ENCODE peak calls at places on chromosomes 4 and X, in five cellular contexts. Y, O, R, K and U are unnamed samples.

GRCh38 chr4:845233-845835 is 19.4 kb upstream of the CPLX1 start:
- DNase-seq in K (no peak), R (no peak), Y (peak; percentile 61), O (no peak), U (no peak)

GRCh38 chr4:95640337-95640736 is 91.6 kb upstream of the UNC5C start:
- DNase-seq in O (no peak), R (no peak), Y (no peak), K (no peak), U (no peak)

GRCh38 chr4:73617256-73617655 is 3.0 kb downstream of the RASSF6 start:
- DNase-seq in R (no peak), K (no peak), Y (no peak), O (peak; percentile 38), U (peak; percentile 65)

GRCh38 chr4:150960818-150961217 is 54.3 kb downstream of the LRBA start:
- DNase-seq in Y (no peak), K (peak; percentile 4), O (peak; percentile 55), R (no peak), U (peak; percentile 51)

GRCh38 chr4:100198061-100198460 is 7.8 kb upstream of the DDIT4L start:
- DNase-seq in K (no peak), Y (no peak), O (no peak), R (no peak), U (no peak)

GRCh38 chr4:184475096-184475461 is 729 bp upstream of the IRF2 start:
- DNase-seq in R (peak; percentile 66), O (peak; percentile 34), K (peak; percentile 22), Y (peak; percentile 35), U (peak; percentile 32)

GRCh38 chr4:87896020-87896621 is 63.4 kb downstream of the MEPE start:
- DNase-seq in Y (peak; percentile 3), K (no peak), R (no peak), O (peak; percentile 69), U (peak; percentile 97)

GRCh38 chrX:39262641-39263040 is 461.4 kb downstream of the MID1IP1 start:
- DNase-seq in R (no peak), K (no peak), Y (no peak), O (no peak), U (peak; percentile 79)

GRCh38 chr4:122747883-122748282 is 15.4 kb downstream of the BBS12 start:
- DNase-seq in O (peak; percentile 41), K (no peak), Y (peak; percentile 91), R (no peak), U (peak; percentile 68)

GRCh38 chr4:12120968-12121367 is 692.3 kb upstream of the HS3ST1 start:
- DNase-seq in O (no peak), K (no peak), Y (no peak), R (no peak), U (no peak)

GRCh38 chrX:105662248-105662647 is 160.1 kb upstream of the NRK start:
- DNase-seq in R (no peak), O (peak; percentile 75), Y (no peak), K (no peak), U (peak; percentile 18)

GRCh38 chrX:7019555-7019954 is 128.0 kb upstream of the STS start:
- DNase-seq in K (no peak), Y (no peak), O (no peak), R (no peak), U (no peak)

GRCh38 chrX:79081895-79082512 is 62.5 kb upstream of the GPR174 start:
- DNase-seq in Y (peak; percentile 4), R (peak; percentile 21), O (peak; percentile 64), K (no peak), U (peak; percentile 25)

GRCh38 chr4:123977623-123978022 is 581.0 kb downstream of the SPRY1 start:
- DNase-seq in O (no peak), Y (peak; percentile 26), K (no peak), R (no peak), U (peak; percentile 68)

GRCh38 chr4:84796388-84796787 is 170.1 kb downstream of the WDFY3 start:
- DNase-seq in K (no peak), O (no peak), Y (no peak), R (no peak), U (no peak)

GRCh38 chr4:151227731-151228130 is 49.2 kb upstream of the PRSS48 start:
- DNase-seq in R (peak; percentile 61), O (peak; percentile 35), Y (peak; percentile 78), K (no peak), U (peak; percentile 99)

GRCh38 chr4:144699565-144699964 is 53.6 kb downstream of the HHIP start:
- DNase-seq in R (no peak), K (no peak), O (peak; percentile 18), Y (peak; percentile 38), U (peak; percentile 62)

GRCh38 chr4:29046166-29046565 is 1674.0 kb upstream of the PCDH7 start:
- DNase-seq in K (no peak), O (no peak), Y (peak; percentile 92), R (no peak), U (no peak)

GRCh38 chrX:74922922-74923321 is 2.3 kb downstream of the NEXMIF start:
- DNase-seq in R (no peak), O (no peak), Y (no peak), K (no peak), U (no peak)

GRCh38 chrX:1720826-1721225 is 106.0 kb downstream of the ASMT start:
- DNase-seq in Y (no peak), R (no peak), K (no peak), O (no peak), U (no peak)

GRCh38 chr4:52643846-52644245 is 15.3 kb downstream of the USP46 start:
- DNase-seq in R (peak; percentile 53), O (peak; percentile 45), Y (peak; percentile 78), K (no peak), U (peak; percentile 29)

GRCh38 chr4:127624176-127624575 is 8.6 kb upstream of the INTU start:
- DNase-seq in O (no peak), Y (no peak), K (no peak), R (no peak), U (no peak)

GRCh38 chr4:134645778-134646177 is 444.2 kb upstream of the PABPC4L start:
- DNase-seq in K (no peak), R (no peak), O (no peak), Y (no peak), U (no peak)

GRCh38 chr4:38815879-38816782 is 11.5 kb upstream of the TLR1 start:
- DNase-seq in K (no peak), R (no peak), Y (peak; percentile 77), O (no peak), U (peak; percentile 41)

GRCh38 chr4:78954048-78954666 is 14.9 kb upstream of the PAQR3 start:
- DNase-seq in O (peak; percentile 58), Y (no peak), R (no peak), K (no peak), U (peak; percentile 20)

GRCh38 chr4:186307916-186308315 is 41.9 kb downstream of the F11 start:
- DNase-seq in Y (no peak), K (no peak), R (no peak), O (no peak), U (no peak)

GRCh38 chr4:174794706-174795105 is 34.3 kb downstream of the GLRA3 start:
- DNase-seq in O (peak; percentile 90), Y (no peak), R (no peak), K (no peak), U (peak; percentile 37)
- H3K36me3 ChIP-seq in O (no peaks in the 10 kb centered on the region), Y (no peaks in the 10 kb centered on the region), R (no peaks in the 10 kb centered on the region), K (no peaks in the 10 kb centered on the region), U (no peaks in the 10 kb centered on the region)

DNA sequence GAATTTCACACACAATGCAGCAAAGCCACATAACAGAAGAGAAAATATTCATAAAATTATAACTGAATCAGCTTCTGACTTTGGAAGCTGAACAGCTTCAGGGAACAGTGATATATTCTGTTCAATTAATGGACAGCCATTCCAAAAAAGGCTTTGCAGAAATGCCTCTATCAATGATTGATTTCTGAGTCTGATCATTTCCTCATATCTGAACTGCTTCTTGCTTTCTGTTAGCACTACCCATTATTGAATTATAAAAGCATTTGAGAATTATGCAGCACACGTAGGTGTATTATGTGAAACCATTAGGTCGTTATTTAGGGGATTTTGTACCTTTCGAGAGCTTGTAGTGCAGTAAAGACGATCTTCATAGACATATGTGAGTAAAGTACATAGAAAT is 159.6 kb downstream of the STIM2 start:
- DNase-seq in Y (no peak), K (no peak), R (no peak), O (no peak), U (no peak)
- H3K36me3 ChIP-seq in Y (peaks cover 15% of the 10 kb centered on the region), K (peaks cover 29% of the 10 kb centered on the region), R (no peaks in the 10 kb centered on the region), O (no peaks in the 10 kb centered on the region), U (peaks cover 18% of the 10 kb centered on the region)

GRCh38 chrX:150736478-150736877 is 43.3 kb downstream of the MTMR1 start:
- DNase-seq in O (no peak), Y (no peak), R (no peak), K (no peak), U (no peak)
- H3K36me3 ChIP-seq in O (peaks cover 38% of the 10 kb centered on the region), Y (peaks cover 26% of the 10 kb centered on the region), R (no peaks in the 10 kb centered on the region), K (peaks cover 28% of the 10 kb centered on the region), U (peaks cover 11% of the 10 kb centered on the region)

GRCh38 chrX:285076-285677 is 4.0 kb downstream of the PLCXD1 start:
- DNase-seq in Y (no peak), R (no peak), K (no peak), O (no peak), U (no peak)
- H3K36me3 ChIP-seq in Y (peaks cover 35% of the 10 kb centered on the region), R (no peaks in the 10 kb centered on the region), K (peaks cover 19% of the 10 kb centered on the region), O (peaks cover 12% of the 10 kb centered on the region), U (peaks cover 10% of the 10 kb centered on the region)

GRCh38 chr4:1938027-1938426 is 66.8 kb downstream of the NSD2 start:
- DNase-seq in R (no peak), Y (no peak), O (no peak), K (no peak), U (peak; percentile 10)
- H3K36me3 ChIP-seq in R (no peaks in the 10 kb centered on the region), Y (peaks cover 18% of the 10 kb centered on the region), O (peaks cover 25% of the 10 kb centered on the region), K (peaks cover 14% of the 10 kb centered on the region), U (peaks cover 10% of the 10 kb centered on the region)

DNA sequence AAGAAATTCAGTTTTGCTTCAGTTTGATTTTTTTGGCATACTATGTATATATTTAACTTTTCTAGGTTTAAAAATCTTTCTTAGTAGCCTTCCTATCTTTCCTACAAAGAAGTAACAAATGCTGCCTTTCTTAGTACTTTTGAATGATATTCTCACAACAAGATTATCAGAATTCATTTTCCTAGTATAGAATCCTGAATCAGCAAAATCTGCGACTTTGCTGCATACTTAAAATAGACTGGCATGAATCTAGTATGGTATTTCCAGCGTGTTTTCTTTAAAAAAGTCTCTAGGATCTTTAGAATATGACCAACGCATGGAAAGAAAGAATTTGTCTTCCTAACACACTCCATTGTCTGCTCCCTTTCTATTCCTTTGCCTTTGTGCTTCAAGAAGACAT is 349.9 kb downstream of the PPARGC1A start:
- DNase-seq in K (no peak), O (no peak), Y (no peak), R (no peak), U (no peak)
- H3K36me3 ChIP-seq in K (no peaks in the 10 kb centered on the region), O (no peaks in the 10 kb centered on the region), Y (no peaks in the 10 kb centered on the region), R (no peaks in the 10 kb centered on the region), U (no peaks in the 10 kb centered on the region)